ENCODE peak calls at places on chromosome 13, in seven cellular contexts. Z is progenitor cell of endocrine pancreas, N is H9, T is GM12878, V is pancreas, R is AG04450, J is heart left ventricle. K is an unnamed sample.
A peak's percentile ranks its signal among the peaks of the same experiment; 100 is the strongest.

GRCh38 chr13:36885901-36886300 is 34.1 kb downstream of the SMAD9 start:
- DNase-seq in Z (no peak), N (no peak), T (no peak), V (no peak), R (no peak), J (no peak), K (no peak)

GRCh38 chr13:19618925-19619324 is 14.5 kb upstream of the MPHOSPH8 start:
- DNase-seq in Z (no peak), N (peak; percentile 33), T (no peak), V (no peak), R (no peak), J (no peak), K (no peak)

GRCh38 chr13:98997738-98998641 is 20.1 kb upstream of the DOCK9 start:
- DNase-seq in Z (no peak), N (no peak), T (no peak), V (no peak), R (no peak), J (no peak), K (no peak)

GRCh38 chr13:42984691-42985090 is 7.3 kb downstream of the EPSTI1 start:
- DNase-seq in Z (no peak), N (no peak), T (no peak), V (no peak), R (no peak), J (no peak), K (no peak)

GRCh38 chr13:50149143-50149703 is 134.0 kb downstream of the KCNRG start:
- DNase-seq in Z (no peak), N (no peak), T (no peak), V (no peak), R (no peak), J (no peak), K (no peak)

GRCh38 chr13:85194482-85194881 is 604.7 kb downstream of the SLITRK6 start:
- DNase-seq in Z (no peak), N (no peak), T (no peak), V (no peak), R (no peak), J (no peak), K (no peak)

GRCh38 chr13:21528616-21529015 is 69.5 kb upstream of the ZDHHC20 start:
- DNase-seq in Z (no peak), N (no peak), T (no peak), V (no peak), R (no peak), J (no peak), K (no peak)

GRCh38 chr13:110010433-110011135 is 224.2 kb upstream of the IRS2 start:
- DNase-seq in Z (no peak), N (no peak), T (no peak), V (no peak), R (no peak), J (no peak), K (no peak)

GRCh38 chr13:27170521-27171243 is 929 bp downstream of the USP12 start:
- DNase-seq in Z (peak; percentile 63), N (peak; percentile 69), T (no peak), V (peak; percentile 49), R (no peak), J (peak; percentile 70), K (no peak)

GRCh38 chr13:110228936-110229904 is 77.7 kb downstream of the COL4A1 start:
- DNase-seq in Z (no peak), N (no peak), T (no peak), V (no peak), R (no peak), J (no peak), K (no peak)

GRCh38 chr13:18996221-18996620 is 185.4 kb downstream of the TUBA3C start:
- DNase-seq in Z (no peak), N (no peak), T (no peak), V (no peak), R (no peak), J (no peak), K (peak; percentile 30)

GRCh38 chr13:39253774-39254173 is 215.5 kb downstream of the NHLRC3 start:
- DNase-seq in Z (no peak), N (no peak), T (no peak), V (no peak), R (peak; percentile 2), J (no peak), K (no peak)

GRCh38 chr13:49858183-49858856 is 65.8 kb upstream of the KPNA3 start:
- DNase-seq in Z (no peak), N (no peak), T (no peak), V (no peak), R (peak; percentile 96), J (no peak), K (no peak)

GRCh38 chr13:21242236-21242635 is 65.8 kb downstream of the MRPL57 start:
- DNase-seq in Z (no peak), N (peak; percentile 76), T (no peak), V (no peak), R (no peak), J (no peak), K (no peak)

GRCh38 chr13:52405767-52406494 is at the start of gene THSD1:
- DNase-seq in Z (peak; percentile 14), N (peak; percentile 55), T (no peak), V (no peak), R (no peak), J (peak; percentile 89), K (no peak)

GRCh38 chr13:99178636-99179035 is 22.0 kb upstream of the UBAC2 start:
- DNase-seq in Z (no peak), N (no peak), T (no peak), V (no peak), R (no peak), J (peak; percentile 71), K (no peak)

GRCh38 chr13:76832258-76832988 is 53.8 kb downstream of the KCTD12 start:
- DNase-seq in Z (no peak), N (no peak), T (no peak), V (no peak), R (no peak), J (no peak), K (no peak)

GRCh38 chr13:99973786-99974185 is 2.2 kb upstream of the ZIC5 start:
- DNase-seq in Z (no peak), N (no peak), T (no peak), V (no peak), R (no peak), J (no peak), K (no peak)

GRCh38 chr13:46575321-46575721 is 22.4 kb downstream of the LRCH1 start:
- DNase-seq in Z (no peak), N (no peak), T (peak; percentile 58), V (no peak), R (peak; percentile 46), J (no peak), K (no peak)

GRCh38 chr13:75326173-75327131 is 155.5 kb downstream of the TBC1D4 start:
- DNase-seq in Z (no peak), N (no peak), T (no peak), V (no peak), R (no peak), J (no peak), K (no peak)

GRCh38 chr13:77981191-77981925 is 62.7 kb upstream of the EDNRB start:
- DNase-seq in Z (no peak), N (no peak), T (no peak), V (no peak), R (no peak), J (no peak), K (no peak)

DNA sequence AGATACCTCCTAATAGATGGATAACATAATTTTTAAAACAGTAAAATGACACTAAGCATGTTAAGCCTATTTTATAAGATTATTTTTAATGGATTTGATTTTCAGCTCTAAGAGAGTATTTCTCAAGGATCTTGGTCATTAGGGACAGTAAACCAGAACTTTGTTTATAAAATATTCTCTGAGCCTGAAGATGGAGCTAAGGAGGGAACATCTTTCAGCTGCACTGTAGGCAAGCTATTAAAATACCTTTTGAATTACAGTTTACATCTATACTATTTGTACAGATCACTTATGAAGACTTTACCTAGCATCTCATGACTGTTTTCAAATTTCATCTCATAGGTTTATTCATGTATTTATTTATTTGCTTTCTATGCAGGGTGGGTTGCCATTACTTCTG is 345.3 kb downstream of the MYO16 start:
- DNase-seq in Z (no peak), N (no peak), T (no peak), V (no peak), R (no peak), J (no peak), K (no peak)
- TF ChIP-seq CTCF in Z (no peak), N (no peak), T (no peak), V (no peak), R (peak; percentile 18), J (no peak), K (peak; percentile 63)

GRCh38 chr13:30738946-30739528 is 3.7 kb downstream of the ALOX5AP start:
- DNase-seq in Z (no peak), N (no peak), T (no peak), V (no peak), R (no peak), J (no peak), K (no peak)

GRCh38 chr13:30737511-30738342 is 2.4 kb downstream of the ALOX5AP start:
- DNase-seq in Z (no peak), N (no peak), T (no peak), V (no peak), R (no peak), J (no peak), K (no peak)

GRCh38 chr13:30742896-30743295 is 7.6 kb downstream of the ALOX5AP start:
- DNase-seq in Z (no peak), N (no peak), T (no peak), V (no peak), R (no peak), J (no peak), K (no peak)

GRCh38 chr13:30738526-30738925 is 3.2 kb downstream of the ALOX5AP start:
- DNase-seq in Z (no peak), N (peak; percentile 34), T (no peak), V (no peak), R (no peak), J (no peak), K (no peak)

GRCh38 chr13:30739646-30740642 is 4.6 kb downstream of the ALOX5AP start:
- DNase-seq in Z (no peak), N (no peak), T (peak; percentile 76), V (no peak), R (peak; percentile 86), J (no peak), K (no peak)
- TF ChIP-seq CTCF in Z (no peak), N (no peak), T (no peak), V (no peak), R (no peak), J (no peak), K (no peak)

DNA sequence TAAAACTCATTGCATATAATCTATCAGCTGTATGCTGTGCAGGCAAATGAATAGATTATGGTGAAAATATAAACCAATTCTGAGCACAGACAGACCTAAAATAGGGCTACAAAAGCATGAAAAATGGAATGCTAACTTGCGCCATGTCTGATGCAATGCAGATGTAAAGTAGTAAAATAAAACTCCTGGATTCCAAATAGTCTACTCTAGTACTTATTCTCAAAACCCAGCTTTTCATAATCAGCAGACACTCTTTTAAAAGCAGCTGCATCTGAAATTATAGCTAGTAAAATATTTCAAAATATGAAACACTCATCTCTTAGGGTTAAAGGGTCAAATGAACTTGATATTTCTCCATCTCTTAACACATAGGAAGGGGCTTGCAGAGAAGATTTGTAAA is 4.7 kb upstream of the POMP start:
- DNase-seq in Z (no peak), N (no peak), T (no peak), V (no peak), R (no peak), J (no peak), K (no peak)
- TF ChIP-seq CTCF in Z (no peak), N (no peak), T (no peak), V (no peak), R (no peak), J (no peak), K (no peak)

DNA sequence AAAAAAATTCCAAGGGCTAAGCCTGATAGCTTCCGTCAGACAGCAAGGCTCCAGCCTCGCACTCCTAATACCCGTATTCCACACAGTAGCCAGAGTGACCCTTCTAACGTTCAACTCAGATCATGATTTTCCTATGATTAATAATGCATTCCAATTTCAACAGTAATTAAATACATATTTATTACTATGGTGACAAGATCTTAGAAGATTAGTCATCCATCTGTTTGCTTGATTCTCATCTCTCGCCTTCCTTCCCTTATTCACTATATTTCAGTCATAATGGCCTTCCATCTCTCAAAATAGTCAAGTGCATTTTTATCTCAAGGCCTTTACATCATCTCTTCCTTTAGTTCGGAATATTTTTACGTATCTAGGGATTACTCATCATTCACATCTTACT is 621.2 kb upstream of the SPRY2 start:
- DNase-seq in Z (no peak), N (no peak), T (no peak), V (no peak), R (no peak), J (no peak), K (no peak)
- TF ChIP-seq CTCF in Z (no peak), N (no peak), T (no peak), V (no peak), R (no peak), J (no peak), K (no peak)